ENCODE peak calls at places on chromosomes 6 and 20, in five cellular contexts. One of them, this sample, is unnamed.

GRCh38 chr6:121055572-121056163 is 278.6 kb downstream of the TBC1D32 start:
- DNase-seq in cerebellar cortex: peak
- DNase-seq in nucleus accumbens: no peak
- DNase-seq in psoas muscle: no peak
- DNase-seq in fibroblast of the conjunctiva: peak
- DNase-seq in this sample: no peak

GRCh38 chr20:58701431-58702160 is 9.0 kb downstream of the NPEPL1 start:
- DNase-seq in cerebellar cortex: no peak
- DNase-seq in nucleus accumbens: no peak
- DNase-seq in psoas muscle: no peak
- DNase-seq in fibroblast of the conjunctiva: no peak
- DNase-seq in this sample: peak

GRCh38 chr6:90296346-90297123 is at the start of gene BACH2:
- DNase-seq in cerebellar cortex: peak
- DNase-seq in nucleus accumbens: peak
- DNase-seq in psoas muscle: peak
- DNase-seq in fibroblast of the conjunctiva: peak
- DNase-seq in this sample: peak

GRCh38 chr6:85498596-85499258 is 48.8 kb downstream of the NT5E start:
- DNase-seq in cerebellar cortex: peak
- DNase-seq in nucleus accumbens: no peak
- DNase-seq in psoas muscle: no peak
- DNase-seq in fibroblast of the conjunctiva: no peak
- DNase-seq in this sample: no peak

GRCh38 chr6:139373928-139374356 is 506 bp downstream of the CITED2 start:
- DNase-seq in cerebellar cortex: no peak
- DNase-seq in nucleus accumbens: no peak
- DNase-seq in psoas muscle: no peak
- DNase-seq in fibroblast of the conjunctiva: no peak
- DNase-seq in this sample: peak

GRCh38 chr6:72689107-72689954 is 67.5 kb downstream of the KCNQ5 start:
- DNase-seq in cerebellar cortex: no peak
- DNase-seq in nucleus accumbens: no peak
- DNase-seq in psoas muscle: no peak
- DNase-seq in fibroblast of the conjunctiva: no peak
- DNase-seq in this sample: no peak

GRCh38 chr20:49541733-49542513 is 26.0 kb downstream of the PTGIS start:
- DNase-seq in cerebellar cortex: peak
- DNase-seq in nucleus accumbens: no peak
- DNase-seq in psoas muscle: peak
- DNase-seq in fibroblast of the conjunctiva: peak
- DNase-seq in this sample: peak

GRCh38 chr6:141783595-141783994 is 349.1 kb upstream of the GJE1 start:
- DNase-seq in cerebellar cortex: no peak
- DNase-seq in nucleus accumbens: no peak
- DNase-seq in psoas muscle: no peak
- DNase-seq in fibroblast of the conjunctiva: no peak
- DNase-seq in this sample: no peak

GRCh38 chr20:17735206-17735804 is 35.5 kb downstream of the BANF2 start:
- DNase-seq in cerebellar cortex: no peak
- DNase-seq in nucleus accumbens: no peak
- DNase-seq in psoas muscle: no peak
- DNase-seq in fibroblast of the conjunctiva: no peak
- DNase-seq in this sample: no peak

GRCh38 chr20:59253325-59253724 is 47.1 kb upstream of the EDN3 start:
- DNase-seq in cerebellar cortex: no peak
- DNase-seq in nucleus accumbens: no peak
- DNase-seq in psoas muscle: no peak
- DNase-seq in fibroblast of the conjunctiva: no peak
- DNase-seq in this sample: no peak

GRCh38 chr6:88866856-88867255 is 96.6 kb downstream of the RNGTT start:
- DNase-seq in cerebellar cortex: no peak
- DNase-seq in nucleus accumbens: no peak
- DNase-seq in psoas muscle: no peak
- DNase-seq in fibroblast of the conjunctiva: no peak
- DNase-seq in this sample: no peak

GRCh38 chr6:72579865-72580264 is 42.0 kb upstream of the KCNQ5 start:
- DNase-seq in cerebellar cortex: no peak
- DNase-seq in nucleus accumbens: no peak
- DNase-seq in psoas muscle: no peak
- DNase-seq in fibroblast of the conjunctiva: no peak
- DNase-seq in this sample: no peak

GRCh38 chr6:167244991-167245390 is 46.1 kb upstream of the UNC93A start:
- DNase-seq in cerebellar cortex: no peak
- DNase-seq in nucleus accumbens: no peak
- DNase-seq in psoas muscle: no peak
- DNase-seq in fibroblast of the conjunctiva: no peak
- DNase-seq in this sample: no peak

GRCh38 chr6:31534521-31535040 is 5.8 kb downstream of the MCCD1 start:
- DNase-seq in cerebellar cortex: no peak
- DNase-seq in nucleus accumbens: no peak
- DNase-seq in psoas muscle: no peak
- DNase-seq in fibroblast of the conjunctiva: no peak
- DNase-seq in this sample: no peak

GRCh38 chr6:27545271-27546046 is 72.6 kb upstream of the ZNF184 start:
- DNase-seq in cerebellar cortex: peak
- DNase-seq in nucleus accumbens: no peak
- DNase-seq in psoas muscle: no peak
- DNase-seq in fibroblast of the conjunctiva: peak
- DNase-seq in this sample: no peak

GRCh38 chr6:35388772-35389352 is 46.5 kb downstream of the PPARD start:
- DNase-seq in cerebellar cortex: no peak
- DNase-seq in nucleus accumbens: no peak
- DNase-seq in psoas muscle: no peak
- DNase-seq in fibroblast of the conjunctiva: no peak
- DNase-seq in this sample: no peak

GRCh38 chr20:63149531-63150207 is 66.3 kb downstream of the YTHDF1 start:
- DNase-seq in cerebellar cortex: no peak
- DNase-seq in nucleus accumbens: no peak
- DNase-seq in psoas muscle: no peak
- DNase-seq in fibroblast of the conjunctiva: no peak
- DNase-seq in this sample: peak

GRCh38 chr6:159107451-159108260 is 61.5 kb upstream of the FNDC1 start:
- DNase-seq in cerebellar cortex: peak
- DNase-seq in nucleus accumbens: no peak
- DNase-seq in psoas muscle: no peak
- DNase-seq in fibroblast of the conjunctiva: no peak
- DNase-seq in this sample: no peak

GRCh38 chr6:46645265-46645664 is 7.4 kb downstream of the CYP39A1 start:
- DNase-seq in cerebellar cortex: no peak
- DNase-seq in nucleus accumbens: no peak
- DNase-seq in psoas muscle: no peak
- DNase-seq in fibroblast of the conjunctiva: no peak
- DNase-seq in this sample: no peak

GRCh38 chr6:140480852-140481251 is 1106.4 kb upstream of the CITED2 start:
- DNase-seq in cerebellar cortex: no peak
- DNase-seq in nucleus accumbens: no peak
- DNase-seq in psoas muscle: peak
- DNase-seq in fibroblast of the conjunctiva: peak
- DNase-seq in this sample: no peak

GRCh38 chr6:126786262-126786661 is 332.2 kb upstream of the RSPO3 start:
- DNase-seq in cerebellar cortex: no peak
- DNase-seq in nucleus accumbens: no peak
- DNase-seq in psoas muscle: no peak
- DNase-seq in fibroblast of the conjunctiva: no peak
- DNase-seq in this sample: no peak

GRCh38 chr20:17646209-17646717 is 35.8 kb downstream of the RRBP1 start:
- DNase-seq in cerebellar cortex: no peak
- DNase-seq in nucleus accumbens: no peak
- DNase-seq in psoas muscle: no peak
- DNase-seq in fibroblast of the conjunctiva: no peak
- DNase-seq in this sample: no peak

GRCh38 chr6:74596586-74596985 is 609.3 kb downstream of the COL12A1 start:
- DNase-seq in cerebellar cortex: no peak
- DNase-seq in nucleus accumbens: no peak
- DNase-seq in psoas muscle: no peak
- DNase-seq in fibroblast of the conjunctiva: no peak
- DNase-seq in this sample: no peak

GRCh38 chr20:12386821-12387220 is 469.1 kb downstream of the BTBD3 start:
- DNase-seq in cerebellar cortex: no peak
- DNase-seq in nucleus accumbens: no peak
- DNase-seq in psoas muscle: no peak
- DNase-seq in fibroblast of the conjunctiva: no peak
- DNase-seq in this sample: no peak

GRCh38 chr6:90584636-90585255 is 2.1 kb downstream of the MAP3K7 start:
- DNase-seq in cerebellar cortex: no peak
- DNase-seq in nucleus accumbens: no peak
- DNase-seq in psoas muscle: no peak
- DNase-seq in fibroblast of the conjunctiva: no peak
- DNase-seq in this sample: no peak

GRCh38 chr6:2733324-2733723 is 17.4 kb downstream of the MYLK4 start:
- DNase-seq in cerebellar cortex: no peak
- DNase-seq in nucleus accumbens: no peak
- DNase-seq in psoas muscle: peak
- DNase-seq in fibroblast of the conjunctiva: no peak
- DNase-seq in this sample: peak

GRCh38 chr6:34341481-34341971 is 50.9 kb downstream of the NUDT3 start:
- DNase-seq in cerebellar cortex: peak
- DNase-seq in nucleus accumbens: no peak
- DNase-seq in psoas muscle: no peak
- DNase-seq in fibroblast of the conjunctiva: no peak
- DNase-seq in this sample: no peak

GRCh38 chr6:12363651-12364381 is 73.7 kb downstream of the EDN1 start:
- DNase-seq in cerebellar cortex: no peak
- DNase-seq in nucleus accumbens: no peak
- DNase-seq in psoas muscle: no peak
- DNase-seq in fibroblast of the conjunctiva: no peak
- DNase-seq in this sample: no peak

GRCh38 chr6:32529697-32530429 is at the start of gene HLA-DRB5:
- DNase-seq in cerebellar cortex: no peak
- DNase-seq in nucleus accumbens: no peak
- DNase-seq in psoas muscle: no peak
- DNase-seq in fibroblast of the conjunctiva: no peak
- DNase-seq in this sample: peak

GRCh38 chr6:38021029-38021428 is 201.5 kb downstream of the ZFAND3 start:
- DNase-seq in cerebellar cortex: no peak
- DNase-seq in nucleus accumbens: no peak
- DNase-seq in psoas muscle: no peak
- DNase-seq in fibroblast of the conjunctiva: no peak
- DNase-seq in this sample: no peak

GRCh38 chr6:127267742-127268588 is 1.3 kb downstream of the RNF146 start:
- DNase-seq in cerebellar cortex: peak
- DNase-seq in nucleus accumbens: no peak
- DNase-seq in psoas muscle: no peak
- DNase-seq in fibroblast of the conjunctiva: no peak
- DNase-seq in this sample: no peak